ENCODE peak calls at places on chromosomes 16 and 17, in five cellular contexts. A is T-cell; I is stimulated activated CD4-positive, alpha-beta T cell treated with anti-CD3 and anti-CD28 coated beads, Interleukin-1b, Interleukin-23, amount 100 ng/mL, for 24 hours; L is H54; X is astrocyte of the spinal cord. V is an unnamed sample.

GRCh38 chr16:67199011-67199807 is at the start of gene ELMO3:
- DNase-seq in A (no peak), I (no peak), L (no peak), X (no peak), V (no peak)

GRCh38 chr17:40298726-40299125 is 10.3 kb upstream of the RARA start:
- DNase-seq in A (no peak), I (no peak), L (no peak), X (peak), V (no peak)

GRCh38 chr16:14056970-14057369 is 14.1 kb upstream of the MRTFB start:
- DNase-seq in A (no peak), I (no peak), L (no peak), X (peak), V (no peak)

GRCh38 chr16:19348578-19349315 is 63.2 kb downstream of the CLEC19A start:
- DNase-seq in A (no peak), I (no peak), L (peak), X (no peak), V (no peak)

GRCh38 chr16:67207857-67208524 is 9.1 kb downstream of the ELMO3 start:
- DNase-seq in A (no peak), I (no peak), L (peak), X (peak), V (no peak)

GRCh38 chr17:61285483-61286320 is 113.9 kb upstream of the TBX2 start:
- DNase-seq in A (no peak), I (peak), L (no peak), X (peak), V (no peak)

GRCh38 chr17:47244697-47245096 is 8.9 kb upstream of the ITGB3 start:
- DNase-seq in A (no peak), I (no peak), L (no peak), X (no peak), V (no peak)

GRCh38 chr17:8158267-8159031 is 4.3 kb downstream of the VAMP2 start:
- DNase-seq in A (peak), I (peak), L (peak), X (peak), V (peak)

V was measured in activated CD8-positive, alpha-beta T cell treated with anti-CD3 and anti-CD28 coated beads, Interleukin-2, amount 10 ng/mL, durations not matched to agents 7 days and 5 days.